ENCODE peak calls at places on chromosome 9, in eight cellular contexts. One of them, this sample, is unnamed.

GRCh38 chr9:134783699-134784039 is 96.9 kb upstream of the FCN2 start:
- DNase-seq in brain microvascular endothelial cell: no peak
- DNase-seq in small intestine: no peak
- DNase-seq in stomach: no peak
- DNase-seq in spleen: no peak
- DNase-seq in CD8-positive, alpha-beta T cell: no peak
- DNase-seq in GM23338: no peak
- DNase-seq in gastrocnemius medialis: peak
- DNase-seq in this sample: no peak

GRCh38 chr9:137441289-137441934 is at the start of gene ENTPD8:
- DNase-seq in CD8-positive, alpha-beta T cell: no peak
- DNase-seq in gastrocnemius medialis: no peak
- DNase-seq in stomach: peak
- DNase-seq in brain microvascular endothelial cell: no peak
- DNase-seq in spleen: peak
- DNase-seq in GM23338: peak
- DNase-seq in small intestine: peak
- DNase-seq in this sample: no peak

GRCh38 chr9:116149844-116150243 is 3.7 kb upstream of the PAPPA start:
- DNase-seq in gastrocnemius medialis: no peak
- DNase-seq in CD8-positive, alpha-beta T cell: no peak
- DNase-seq in GM23338: peak
- DNase-seq in stomach: peak
- DNase-seq in small intestine: peak
- DNase-seq in brain microvascular endothelial cell: no peak
- DNase-seq in spleen: no peak
- DNase-seq in this sample: no peak

GRCh38 chr9:134150557-134151214 is 13.7 kb downstream of the RNU6ATAC start:
- DNase-seq in CD8-positive, alpha-beta T cell: no peak
- DNase-seq in brain microvascular endothelial cell: peak
- DNase-seq in GM23338: no peak
- DNase-seq in spleen: no peak
- DNase-seq in small intestine: no peak
- DNase-seq in gastrocnemius medialis: no peak
- DNase-seq in stomach: no peak
- DNase-seq in this sample: no peak

GRCh38 chr9:87406545-87407166 is 91.0 kb upstream of the DAPK1 start:
- DNase-seq in spleen: no peak
- DNase-seq in small intestine: no peak
- DNase-seq in CD8-positive, alpha-beta T cell: no peak
- DNase-seq in gastrocnemius medialis: no peak
- DNase-seq in stomach: no peak
- DNase-seq in GM23338: peak
- DNase-seq in brain microvascular endothelial cell: no peak
- DNase-seq in this sample: no peak

GRCh38 chr9:123893831-123894460 is 36.0 kb downstream of the DENND1A start:
- DNase-seq in CD8-positive, alpha-beta T cell: no peak
- DNase-seq in GM23338: peak
- DNase-seq in gastrocnemius medialis: no peak
- DNase-seq in brain microvascular endothelial cell: no peak
- DNase-seq in spleen: no peak
- DNase-seq in stomach: no peak
- DNase-seq in small intestine: no peak
- DNase-seq in this sample: no peak

GRCh38 chr9:118058227-118058626 is 354.0 kb downstream of the TLR4 start:
- DNase-seq in stomach: no peak
- DNase-seq in brain microvascular endothelial cell: no peak
- DNase-seq in small intestine: no peak
- DNase-seq in GM23338: no peak
- DNase-seq in CD8-positive, alpha-beta T cell: no peak
- DNase-seq in gastrocnemius medialis: no peak
- DNase-seq in spleen: no peak
- DNase-seq in this sample: no peak

GRCh38 chr9:4126996-4127395 is 172.9 kb downstream of the GLIS3 start:
- DNase-seq in CD8-positive, alpha-beta T cell: no peak
- DNase-seq in gastrocnemius medialis: no peak
- DNase-seq in GM23338: no peak
- DNase-seq in spleen: no peak
- DNase-seq in small intestine: no peak
- DNase-seq in stomach: no peak
- DNase-seq in brain microvascular endothelial cell: no peak
- DNase-seq in this sample: no peak

GRCh38 chr9:132008184-132008781 is 71.4 kb downstream of the MED27 start:
- DNase-seq in CD8-positive, alpha-beta T cell: no peak
- DNase-seq in brain microvascular endothelial cell: peak
- DNase-seq in GM23338: no peak
- DNase-seq in spleen: no peak
- DNase-seq in small intestine: no peak
- DNase-seq in gastrocnemius medialis: no peak
- DNase-seq in stomach: no peak
- DNase-seq in this sample: no peak

GRCh38 chr9:131276891-131277672 is 772 bp upstream of the FAM78A start:
- DNase-seq in small intestine: no peak
- DNase-seq in brain microvascular endothelial cell: no peak
- DNase-seq in CD8-positive, alpha-beta T cell: peak
- DNase-seq in GM23338: no peak
- DNase-seq in gastrocnemius medialis: no peak
- DNase-seq in spleen: peak
- DNase-seq in stomach: no peak
- DNase-seq in this sample: peak

GRCh38 chr9:3332802-3333201 is 193.0 kb downstream of the RFX3 start:
- DNase-seq in spleen: no peak
- DNase-seq in gastrocnemius medialis: no peak
- DNase-seq in CD8-positive, alpha-beta T cell: no peak
- DNase-seq in stomach: no peak
- DNase-seq in brain microvascular endothelial cell: no peak
- DNase-seq in GM23338: no peak
- DNase-seq in small intestine: no peak
- DNase-seq in this sample: no peak

GRCh38 chr9:87682618-87683017 is 43.3 kb upstream of the CTSL start:
- DNase-seq in small intestine: no peak
- DNase-seq in stomach: no peak
- DNase-seq in gastrocnemius medialis: no peak
- DNase-seq in CD8-positive, alpha-beta T cell: no peak
- DNase-seq in GM23338: no peak
- DNase-seq in brain microvascular endothelial cell: no peak
- DNase-seq in spleen: no peak
- DNase-seq in this sample: no peak

GRCh38 chr9:38289486-38290275 is 102.8 kb upstream of the ALDH1B1 start:
- DNase-seq in small intestine: no peak
- DNase-seq in brain microvascular endothelial cell: no peak
- DNase-seq in GM23338: no peak
- DNase-seq in CD8-positive, alpha-beta T cell: no peak
- DNase-seq in gastrocnemius medialis: no peak
- DNase-seq in stomach: no peak
- DNase-seq in spleen: no peak
- DNase-seq in this sample: no peak

DNA sequence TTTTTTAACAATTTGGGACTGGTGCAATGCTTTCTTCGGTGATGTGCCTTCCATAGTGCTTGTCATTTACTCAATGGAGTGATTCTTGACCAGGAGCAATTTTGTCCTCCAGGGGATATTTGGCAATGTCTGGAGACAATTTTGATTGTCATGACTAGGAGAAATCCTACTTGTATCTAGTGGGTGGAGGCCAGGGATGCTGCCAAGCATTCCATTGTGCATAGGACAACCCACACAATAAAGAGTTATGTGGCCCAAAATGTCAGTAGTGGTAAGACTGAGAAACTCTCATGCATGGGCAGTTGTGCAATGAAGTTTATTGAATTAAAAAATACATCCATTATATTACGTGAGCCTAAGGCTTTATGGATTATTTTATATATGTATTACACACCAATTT is 70.5 kb downstream of the FOCAD start:
- DNase-seq in small intestine: no peak
- DNase-seq in CD8-positive, alpha-beta T cell: no peak
- DNase-seq in gastrocnemius medialis: no peak
- DNase-seq in GM23338: no peak
- DNase-seq in spleen: no peak
- DNase-seq in brain microvascular endothelial cell: no peak
- DNase-seq in stomach: no peak
- DNase-seq in this sample: no peak
- H3K27ac ChIP-seq in small intestine: no peak
- H3K27ac ChIP-seq in CD8-positive, alpha-beta T cell: no peak
- H3K27ac ChIP-seq in gastrocnemius medialis: no peak
- H3K27ac ChIP-seq in GM23338: no peak
- H3K27ac ChIP-seq in spleen: no peak
- H3K27ac ChIP-seq in brain microvascular endothelial cell: no peak
- H3K27ac ChIP-seq in stomach: no peak
- H3K27ac ChIP-seq in this sample: no peak

DNA sequence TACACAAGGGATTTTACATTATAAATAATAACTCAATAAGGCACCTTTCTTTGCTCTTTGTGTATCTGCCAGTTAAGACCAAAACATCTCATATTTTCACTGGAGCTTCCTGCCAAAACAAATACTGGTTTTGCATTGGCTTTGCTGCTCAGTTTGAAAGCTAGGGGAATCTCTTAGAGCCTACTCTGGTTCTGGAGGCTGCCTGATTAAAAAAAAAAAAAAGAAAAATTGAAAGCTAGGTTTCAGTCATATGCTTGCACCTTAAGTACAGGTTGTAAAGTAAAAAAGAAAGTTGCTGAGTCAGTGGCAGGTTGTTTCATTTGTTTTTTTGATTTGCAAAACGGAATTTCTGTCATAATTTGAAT is 2.3 kb downstream of the DENND4C start:
- DNase-seq in GM23338: no peak
- DNase-seq in spleen: no peak
- DNase-seq in CD8-positive, alpha-beta T cell: no peak
- DNase-seq in gastrocnemius medialis: no peak
- DNase-seq in small intestine: peak
- DNase-seq in stomach: no peak
- DNase-seq in brain microvascular endothelial cell: peak
- DNase-seq in this sample: no peak
- H3K4me3 ChIP-seq in GM23338: peak
- H3K4me3 ChIP-seq in spleen: peak
- H3K4me3 ChIP-seq in CD8-positive, alpha-beta T cell: no peak
- H3K4me3 ChIP-seq in gastrocnemius medialis: peak
- H3K4me3 ChIP-seq in small intestine: no peak
- H3K4me3 ChIP-seq in stomach: peak
- H3K4me3 ChIP-seq in brain microvascular endothelial cell: no peak
- H3K4me3 ChIP-seq in this sample: peak

GRCh38 chr9:93133641-93134017 is 422 bp downstream of the NINJ1 start:
- DNase-seq in spleen: peak
- DNase-seq in GM23338: peak
- DNase-seq in gastrocnemius medialis: peak
- DNase-seq in stomach: peak
- DNase-seq in small intestine: peak
- DNase-seq in brain microvascular endothelial cell: peak
- DNase-seq in CD8-positive, alpha-beta T cell: peak
- DNase-seq in this sample: peak

GRCh38 chr9:93134018-93134739 is at the start of gene NINJ1:
- DNase-seq in small intestine: peak
- DNase-seq in spleen: peak
- DNase-seq in gastrocnemius medialis: peak
- DNase-seq in brain microvascular endothelial cell: peak
- DNase-seq in CD8-positive, alpha-beta T cell: peak
- DNase-seq in stomach: peak
- DNase-seq in GM23338: peak
- DNase-seq in this sample: peak

GRCh38 chr9:93132946-93133640 is 958 bp downstream of the NINJ1 start:
- DNase-seq in CD8-positive, alpha-beta T cell: no peak
- DNase-seq in gastrocnemius medialis: no peak
- DNase-seq in brain microvascular endothelial cell: no peak
- DNase-seq in GM23338: peak
- DNase-seq in stomach: no peak
- DNase-seq in small intestine: no peak
- DNase-seq in spleen: peak
- DNase-seq in this sample: no peak

GRCh38 chr9:93136011-93136440 is 2.0 kb upstream of the NINJ1 start:
- DNase-seq in GM23338: no peak
- DNase-seq in small intestine: no peak
- DNase-seq in brain microvascular endothelial cell: peak
- DNase-seq in CD8-positive, alpha-beta T cell: no peak
- DNase-seq in spleen: peak
- DNase-seq in stomach: no peak
- DNase-seq in gastrocnemius medialis: peak
- DNase-seq in this sample: no peak

GRCh38 chr9:93134740-93135444 is 841 bp upstream of the NINJ1 start:
- DNase-seq in small intestine: no peak
- DNase-seq in brain microvascular endothelial cell: no peak
- DNase-seq in spleen: peak
- DNase-seq in stomach: no peak
- DNase-seq in CD8-positive, alpha-beta T cell: no peak
- DNase-seq in GM23338: no peak
- DNase-seq in gastrocnemius medialis: no peak
- DNase-seq in this sample: no peak
- H3K27ac ChIP-seq in small intestine: peak
- H3K27ac ChIP-seq in brain microvascular endothelial cell: peak
- H3K27ac ChIP-seq in spleen: peak
- H3K27ac ChIP-seq in stomach: peak
- H3K27ac ChIP-seq in CD8-positive, alpha-beta T cell: peak
- H3K27ac ChIP-seq in GM23338: no peak
- H3K27ac ChIP-seq in gastrocnemius medialis: peak
- H3K27ac ChIP-seq in this sample: peak

GRCh38 chr9:2253814-2254550 is 238.8 kb downstream of the SMARCA2 start:
- DNase-seq in small intestine: no peak
- DNase-seq in brain microvascular endothelial cell: no peak
- DNase-seq in gastrocnemius medialis: no peak
- DNase-seq in CD8-positive, alpha-beta T cell: no peak
- DNase-seq in spleen: no peak
- DNase-seq in GM23338: no peak
- DNase-seq in stomach: no peak
- DNase-seq in this sample: no peak

GRCh38 chr9:2261421-2262103 is 246.4 kb downstream of the SMARCA2 start:
- DNase-seq in stomach: no peak
- DNase-seq in small intestine: no peak
- DNase-seq in GM23338: no peak
- DNase-seq in brain microvascular endothelial cell: no peak
- DNase-seq in gastrocnemius medialis: no peak
- DNase-seq in spleen: no peak
- DNase-seq in CD8-positive, alpha-beta T cell: no peak
- DNase-seq in this sample: no peak

GRCh38 chr9:2255128-2255527 is 240.0 kb downstream of the SMARCA2 start:
- DNase-seq in CD8-positive, alpha-beta T cell: no peak
- DNase-seq in spleen: no peak
- DNase-seq in small intestine: no peak
- DNase-seq in GM23338: peak
- DNase-seq in gastrocnemius medialis: no peak
- DNase-seq in stomach: no peak
- DNase-seq in brain microvascular endothelial cell: no peak
- DNase-seq in this sample: no peak

GRCh38 chr9:2260401-2261306 is 245.5 kb downstream of the SMARCA2 start:
- DNase-seq in GM23338: no peak
- DNase-seq in small intestine: no peak
- DNase-seq in brain microvascular endothelial cell: peak
- DNase-seq in stomach: peak
- DNase-seq in spleen: no peak
- DNase-seq in CD8-positive, alpha-beta T cell: no peak
- DNase-seq in gastrocnemius medialis: no peak
- DNase-seq in this sample: no peak

DNA sequence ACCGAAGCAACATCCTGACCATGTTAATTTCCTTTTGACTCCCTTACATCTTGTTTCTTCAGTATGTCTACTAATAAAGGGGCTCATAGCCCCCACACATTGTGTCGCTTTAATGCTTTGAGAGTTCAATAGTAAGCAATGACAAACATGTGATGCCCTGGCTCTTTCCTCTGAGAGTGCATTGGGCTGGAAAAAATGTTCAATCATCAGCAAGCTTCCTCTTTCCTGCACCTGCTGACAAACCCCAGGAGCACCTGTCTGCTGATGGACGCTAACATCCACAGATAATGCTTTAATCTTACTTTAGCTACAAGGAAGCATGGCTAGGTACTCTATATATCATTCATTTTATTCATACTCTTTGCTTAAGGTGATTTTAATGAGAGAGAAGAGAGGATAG is 242.4 kb downstream of the SMARCA2 start:
- DNase-seq in GM23338: no peak
- DNase-seq in gastrocnemius medialis: no peak
- DNase-seq in brain microvascular endothelial cell: no peak
- DNase-seq in CD8-positive, alpha-beta T cell: no peak
- DNase-seq in small intestine: no peak
- DNase-seq in spleen: no peak
- DNase-seq in stomach: no peak
- DNase-seq in this sample: no peak
- H3K4me3 ChIP-seq in GM23338: no peak
- H3K4me3 ChIP-seq in gastrocnemius medialis: no peak
- H3K4me3 ChIP-seq in brain microvascular endothelial cell: no peak
- H3K4me3 ChIP-seq in CD8-positive, alpha-beta T cell: no peak
- H3K4me3 ChIP-seq in small intestine: no peak
- H3K4me3 ChIP-seq in spleen: no peak
- H3K4me3 ChIP-seq in stomach: no peak
- H3K4me3 ChIP-seq in this sample: no peak

This sample was measured in effector memory CD4-positive, alpha-beta T cell.